ENCODE peak calls at places on chromosomes 7 and 10, in four cellular contexts. C is WTC11, O is K562, H is HepG2. I is an unnamed sample.

GRCh38 chr7:32957326-32958045 is at the start of gene FKBP9:
- DNase-seq in C (peak), O (peak), H (peak), I (peak)

GRCh38 chr7:51243631-51244030 is 73.0 kb downstream of the COBL start:
- DNase-seq in C (no peak), O (no peak), H (no peak), I (no peak)

GRCh38 chr10:436911-437665 is 252.4 kb downstream of the DIP2C start:
- DNase-seq in C (peak), O (no peak), H (no peak), I (no peak)

GRCh38 chr10:80700760-80701444 is 163.2 kb downstream of the SH2D4B start:
- DNase-seq in C (no peak), O (no peak), H (no peak), I (no peak)

GRCh38 chr7:150645259-150646020 is 13.3 kb upstream of the GIMAP6 start:
- DNase-seq in C (no peak), O (no peak), H (no peak), I (no peak)

GRCh38 chr10:37488792-37489657 is 363.6 kb downstream of the ANKRD30A start:
- DNase-seq in C (no peak), O (no peak), H (peak), I (no peak)

GRCh38 chr10:86500846-86501245 is 20.7 kb downstream of the WAPL start:
- DNase-seq in C (no peak), O (no peak), H (no peak), I (no peak)

GRCh38 chr10:26725837-26726727 is 28.6 kb downstream of the PDSS1 start:
- DNase-seq in C (no peak), O (peak), H (peak), I (peak)

GRCh38 chr10:119468542-119469324 is 73.8 kb downstream of the RGS10 start:
- DNase-seq in C (no peak), O (peak), H (no peak), I (no peak)

GRCh38 chr10:72455889-72456588 is 101.3 kb upstream of the DNAJB12 start:
- DNase-seq in C (no peak), O (no peak), H (no peak), I (no peak)

GRCh38 chr10:5944389-5945202 is 32.7 kb downstream of the IL15RA start:
- DNase-seq in C (no peak), O (no peak), H (no peak), I (no peak)

DNA sequence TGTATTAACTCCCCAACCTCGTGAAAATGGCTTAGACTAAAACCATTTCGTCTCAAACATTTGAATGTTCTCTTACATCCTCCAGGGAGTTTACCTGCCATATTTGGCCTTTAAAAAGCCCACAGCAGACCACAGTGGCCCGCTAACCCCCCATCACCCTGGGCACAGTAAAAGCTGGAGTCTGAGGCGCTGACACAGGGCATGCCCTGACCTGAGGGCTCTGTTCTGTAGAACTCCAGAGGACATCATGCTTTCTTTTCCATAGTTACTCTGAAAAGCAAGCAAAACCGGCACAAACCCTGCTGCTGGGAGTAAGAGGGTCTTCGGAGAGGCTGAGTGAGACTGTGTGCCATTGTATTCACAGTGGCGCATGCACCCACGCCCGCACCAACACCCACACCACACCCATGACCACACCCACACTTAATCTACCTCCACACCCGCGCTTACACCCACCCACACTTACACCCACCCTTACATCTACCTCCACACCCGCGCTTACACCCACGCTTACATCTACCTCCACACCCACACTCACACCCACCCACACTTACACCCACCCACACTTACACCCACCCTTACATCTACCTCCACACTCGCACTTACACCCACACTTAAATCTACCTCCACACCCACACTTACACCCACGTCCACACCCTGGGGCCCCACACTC is 32.1 kb downstream of the LRRC27 start:
- DNase-seq in C (no peak), O (peak), H (peak), I (no peak)
- TF ChIP-seq ELF4 in C (no peak), O (no peak), H (no peak), I (no peak)

GRCh38 chr7:95871078-95871848 is 98.9 kb downstream of the DYNC1I1 start:
- DNase-seq in C (peak), O (peak), H (peak), I (peak)
- TF ChIP-seq ELF4 in C (no peak), O (no peak), H (no peak), I (no peak)

DNA sequence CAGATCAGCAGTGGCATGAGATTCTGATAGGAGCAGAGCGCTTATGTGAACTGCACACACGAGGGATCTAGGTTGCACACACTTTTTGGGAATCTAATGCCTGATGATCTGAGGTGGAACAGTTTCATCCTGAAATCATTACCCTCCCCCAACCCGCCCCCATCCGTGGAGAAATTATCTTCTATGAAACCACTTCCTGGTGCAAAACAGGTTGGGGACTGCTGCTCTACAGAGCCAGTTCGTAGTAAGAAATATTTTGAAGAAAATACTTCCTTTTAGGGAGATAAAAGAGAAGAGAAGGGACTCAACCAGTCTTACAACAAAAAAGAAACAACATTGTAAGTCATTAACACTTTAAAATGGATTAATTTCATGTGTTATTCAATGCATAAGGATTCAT is 1308.2 kb downstream of the GATA3 start:
- DNase-seq in C (no peak), O (no peak), H (no peak), I (no peak)
- TF ChIP-seq ELF4 in C (no peak), O (no peak), H (no peak), I (no peak)

GRCh38 chr10:63266337-63267327 is 133.5 kb downstream of the NRBF2 start:
- DNase-seq in C (no peak), O (no peak), H (no peak), I (no peak)
- TF ChIP-seq ELF4 in C (no peak), O (no peak), H (no peak), I (no peak)

GRCh38 chr10:29694121-29694520 is 59.4 kb upstream of the SVIL start:
- DNase-seq in C (no peak), O (no peak), H (no peak), I (no peak)

GRCh38 chr10:29688230-29688634 is 53.5 kb upstream of the SVIL start:
- DNase-seq in C (peak), O (no peak), H (no peak), I (no peak)

GRCh38 chr10:29692121-29692539 is 57.4 kb upstream of the SVIL start:
- DNase-seq in C (no peak), O (no peak), H (no peak), I (no peak)

GRCh38 chr10:29689001-29689400 is 54.2 kb upstream of the SVIL start:
- DNase-seq in C (no peak), O (no peak), H (peak), I (no peak)

DNA sequence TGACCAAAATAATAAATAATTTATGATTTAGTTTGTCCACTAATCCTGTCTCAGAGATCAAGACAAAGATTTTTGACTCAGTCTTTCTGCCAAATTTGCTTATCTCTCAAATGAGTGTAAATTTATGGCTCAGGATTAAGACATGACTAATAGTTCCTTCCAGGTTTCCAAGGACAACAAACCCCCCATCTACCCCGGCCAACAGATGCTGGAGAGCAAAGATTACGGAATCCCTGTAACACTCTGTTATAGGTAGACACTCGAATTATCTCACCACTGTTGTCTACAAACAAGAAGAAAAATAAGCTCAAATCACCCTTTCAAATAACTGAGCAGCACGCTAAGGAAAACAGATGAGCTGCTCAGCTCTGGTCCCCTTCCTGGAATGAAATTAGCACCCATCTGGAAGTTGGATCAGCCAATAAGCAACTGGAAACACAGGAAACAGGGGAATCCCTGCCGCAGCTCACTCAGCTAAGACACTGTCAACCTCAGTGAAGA is 56.8 kb upstream of the SVIL start:
- DNase-seq in C (no peak), O (no peak), H (no peak), I (no peak)
- TF ChIP-seq ELF4 in C (no peak), O (no peak), H (no peak), I (no peak)

I was measured in HEK293T.